ENCODE peak calls at places on chromosomes 7 and 10, in six cellular contexts. J is H1; W is tibial artery; M is naive thymus-derived CD4-positive, alpha-beta T cell; A is ovary; G is fibroblast of lung. B is an unnamed sample.

GRCh38 chr10:50395279-50395678 is 144.0 kb upstream of the ASAH2 start:
- DNase-seq in A (no peak), J (no peak), G (peak; percentile 29), M (no peak), W (peak; percentile 54), B (no peak)

GRCh38 chr10:23439452-23439919 is 611 bp downstream of the OTUD1 start:
- DNase-seq in M (peak; percentile 28), J (no peak), G (peak; percentile 15), A (no peak), W (no peak), B (no peak)

GRCh38 chr7:27134392-27134791 is 3.8 kb upstream of the HOXA4 start:
- DNase-seq in A (no peak), W (peak; percentile 65), J (no peak), G (peak; percentile 95), M (no peak), B (no peak)

GRCh38 chr10:11437391-11438241 is 173.8 kb downstream of the USP6NL start:
- DNase-seq in M (no peak), J (peak; percentile 60), G (no peak), A (no peak), W (no peak), B (no peak)

GRCh38 chr7:36777062-36777461 is 52.8 kb upstream of the AOAH start:
- DNase-seq in J (no peak), M (peak; percentile 85), A (no peak), G (no peak), W (no peak), B (no peak)

GRCh38 chr10:98268694-98269386 is 846 bp upstream of the LOXL4 start:
- DNase-seq in M (no peak), J (no peak), G (peak; percentile 36), A (peak; percentile 52), W (no peak), B (no peak)

GRCh38 chr10:373516-374309 is 238.5 kb downstream of the ZMYND11 start:
- DNase-seq in M (no peak), A (no peak), W (no peak), J (no peak), G (peak; percentile 95), B (no peak)

GRCh38 chr7:150439926-150440325 is 10.5 kb upstream of the GIMAP8 start:
- DNase-seq in M (no peak), G (peak; percentile 74), A (no peak), J (no peak), W (no peak), B (peak; percentile 40)

DNA sequence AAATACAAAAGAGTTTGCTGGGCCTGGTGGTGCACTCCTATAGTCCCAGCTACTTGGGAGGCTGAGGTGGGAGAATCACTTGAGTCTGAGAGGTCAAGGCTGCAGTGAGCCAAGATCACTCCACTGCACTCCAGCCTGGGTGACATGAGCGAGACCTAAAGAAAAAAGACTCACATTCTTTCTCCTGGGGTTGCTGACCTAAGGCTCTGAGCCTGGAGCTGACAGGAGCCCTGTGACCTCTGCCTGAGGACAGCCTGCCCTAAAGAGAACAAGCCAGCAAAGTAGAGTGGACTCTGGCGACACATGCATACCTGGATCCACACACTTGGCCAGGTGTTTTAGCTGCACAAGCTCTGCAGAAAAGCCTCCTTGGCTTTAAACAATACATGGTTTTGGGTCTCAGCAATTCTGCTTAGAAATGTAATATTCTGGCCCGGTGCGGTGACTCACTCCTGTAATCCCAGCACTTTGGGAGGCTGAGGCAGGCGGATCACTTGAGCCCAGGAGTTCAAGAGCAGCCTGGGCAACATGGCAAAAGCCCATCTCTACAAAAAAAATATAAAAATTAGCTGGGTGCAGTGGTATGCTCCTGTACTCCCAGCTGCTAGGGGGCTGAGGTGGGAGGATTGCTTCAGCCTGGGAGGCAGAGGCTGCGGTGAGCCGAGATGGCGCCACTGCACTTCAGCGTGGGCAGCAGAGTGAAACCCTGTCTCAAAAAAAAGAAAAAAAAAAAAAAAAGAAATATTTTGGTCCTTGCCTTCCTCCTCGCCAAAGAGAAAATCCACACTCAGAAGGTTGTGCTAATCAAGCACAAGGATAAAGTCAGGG is 58.3 kb downstream of the TMEM209 start:
- DNase-seq in W (no peak), J (peak; percentile 30), G (no peak), A (no peak), M (no peak), B (no peak)
- H3K27ac ChIP-seq in W (no peak overlapping the region), J (no peak overlapping the region), G (no peak overlapping the region), A (no peak overlapping the region), M (no peak overlapping the region), B (no peak overlapping the region)

DNA sequence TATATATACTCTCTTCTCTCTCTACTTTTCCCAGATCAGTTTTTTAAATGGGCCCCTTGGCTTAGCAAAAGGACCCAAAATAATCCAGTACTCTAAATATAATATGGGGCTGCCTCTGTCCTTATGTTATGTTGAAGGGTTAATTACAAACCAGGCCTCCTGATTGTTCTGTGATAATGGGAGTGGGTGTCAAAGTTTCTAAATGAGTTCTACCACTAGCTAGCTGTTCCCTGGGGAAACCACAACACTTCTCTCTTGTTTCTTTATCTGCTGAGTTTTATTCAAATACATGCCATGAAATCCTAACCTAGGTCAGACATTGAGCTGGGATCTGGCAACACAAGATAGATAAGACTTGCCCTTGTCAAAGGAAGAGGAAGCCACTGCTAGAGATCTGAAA is 3.8 kb downstream of the HTR5A start:
- DNase-seq in M (no peak), A (no peak), G (no peak), J (no peak), W (no peak), B (no peak)
- H3K36me3 ChIP-seq in M (no peaks in the 10 kb centered on the region), A (no peaks in the 10 kb centered on the region), G (no peaks in the 10 kb centered on the region), J (no peaks in the 10 kb centered on the region), W (no peaks in the 10 kb centered on the region), B (no peaks in the 10 kb centered on the region)

DNA sequence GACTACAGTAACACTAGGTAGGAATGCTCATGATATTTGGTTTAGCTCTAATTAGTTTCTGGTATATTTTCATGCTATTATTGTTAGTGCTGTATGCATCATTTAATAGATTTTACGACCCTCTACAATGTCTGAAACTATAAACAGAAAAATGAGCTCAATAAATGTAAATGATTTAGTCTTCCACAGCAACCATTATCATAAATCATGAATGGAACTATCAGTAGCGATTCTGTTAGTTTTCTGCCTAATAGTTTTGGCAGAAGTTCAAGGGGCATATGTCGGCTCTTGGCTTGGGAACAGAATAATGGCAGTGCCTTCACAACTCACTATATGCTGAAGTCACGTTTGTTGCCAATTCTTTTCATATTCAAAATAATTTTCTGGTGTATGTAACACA is 494.8 kb downstream of the PARD3 start:
- DNase-seq in J (no peak), G (no peak), M (no peak), A (no peak), W (no peak), B (no peak)
- H3K27ac ChIP-seq in J (no peak overlapping the region), G (peak overlapping the region; percentile 19), M (no peak overlapping the region), A (no peak overlapping the region), W (no peak overlapping the region), B (no peak overlapping the region)

DNA sequence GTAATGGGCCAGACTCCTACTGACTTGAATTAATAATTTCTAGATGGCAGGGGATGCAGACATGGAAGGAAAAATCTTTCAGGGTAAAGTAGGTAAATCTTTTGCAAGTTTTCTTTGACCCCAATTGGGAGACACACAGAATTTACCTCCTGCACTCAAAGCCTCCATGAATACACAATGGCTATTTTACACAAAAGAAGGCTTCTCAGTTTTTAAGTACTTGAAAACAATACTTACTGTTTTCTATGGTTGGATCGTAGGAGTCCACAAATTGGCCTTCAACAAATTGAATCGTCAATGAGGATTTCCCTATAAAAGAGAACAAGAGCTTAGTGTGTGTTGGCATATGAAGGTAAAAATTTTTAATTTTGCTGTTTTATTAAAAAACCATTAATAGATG is 29.0 kb downstream of the RHEB start:
- DNase-seq in A (no peak), G (no peak), J (no peak), M (no peak), W (no peak), B (no peak)
- H3K36me3 ChIP-seq in A (no peaks in the 10 kb centered on the region), G (no peaks in the 10 kb centered on the region), J (peaks cover 10% of the 10 kb centered on the region), M (peaks cover 11% of the 10 kb centered on the region), W (peaks cover 26% of the 10 kb centered on the region), B (peaks cover 52% of the 10 kb centered on the region)

GRCh38 chr7:253491-254336 is 36.3 kb upstream of the FOXL3 start:
- DNase-seq in J (no peak), A (no peak), G (no peak), M (no peak), W (no peak), B (no peak)

GRCh38 chr7:251446-252175 is 38.4 kb upstream of the FOXL3 start:
- DNase-seq in A (no peak), J (no peak), G (no peak), W (no peak), M (no peak), B (no peak)

GRCh38 chr7:252216-252965 is 37.6 kb upstream of the FOXL3 start:
- DNase-seq in J (no peak), W (no peak), G (no peak), A (no peak), M (no peak), B (no peak)

GRCh38 chr7:254337-255037 is 35.5 kb upstream of the FOXL3 start:
- DNase-seq in W (no peak), M (no peak), G (no peak), A (peak; percentile 9), J (no peak), B (no peak)

DNA sequence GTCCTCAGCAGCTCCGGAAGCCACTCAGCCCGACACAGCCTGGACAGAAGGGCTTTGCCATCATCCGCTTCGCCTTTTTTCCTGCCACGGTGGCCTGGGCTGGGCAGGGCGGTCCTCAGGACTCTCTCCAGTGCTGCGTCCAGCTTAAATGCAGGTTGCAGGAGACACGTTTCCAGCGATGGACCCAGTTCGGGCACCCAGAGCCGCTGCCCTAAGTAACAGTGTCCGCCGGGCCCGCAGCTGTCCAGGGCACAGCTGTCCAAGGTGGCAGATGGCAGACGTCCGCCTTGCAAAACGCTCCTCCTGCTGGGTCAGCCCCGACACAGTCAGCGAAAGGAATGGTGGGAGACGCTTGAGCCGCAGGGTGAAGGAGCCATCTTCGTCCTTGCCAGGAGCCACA is 37.0 kb upstream of the FOXL3 start:
- DNase-seq in A (no peak), G (no peak), W (no peak), M (no peak), J (no peak), B (no peak)
- H3K27ac ChIP-seq in A (no peak overlapping the region), G (no peak overlapping the region), W (no peak overlapping the region), M (no peak overlapping the region), J (no peak overlapping the region), B (no peak overlapping the region)